ENCODE peak calls at places on chromosomes 11 and 22, in four cellular contexts. One of them, this sample, is unnamed.
A peak's percentile ranks its signal among the peaks of the same experiment; 100 is the strongest.

GRCh38 chr11:114193730-114194674 is 102.2 kb upstream of the NNMT start:
- DNase-seq in fibroblast of mammary gland: peak; percentile 49
- DNase-seq in transverse colon: no peak
- DNase-seq in Peyer's patch: no peak
- DNase-seq in this sample: peak; percentile 42

GRCh38 chr11:9089636-9090035 is 1.8 kb downstream of the SCUBE2 start:
- DNase-seq in fibroblast of mammary gland: no peak
- DNase-seq in transverse colon: peak; percentile 48
- DNase-seq in Peyer's patch: no peak
- DNase-seq in this sample: no peak

GRCh38 chr11:61149624-61150615 is 11.3 kb downstream of the VPS37C start:
- DNase-seq in fibroblast of mammary gland: no peak
- DNase-seq in transverse colon: peak; percentile 30
- DNase-seq in Peyer's patch: no peak
- DNase-seq in this sample: peak; percentile 60

GRCh38 chr22:45336971-45337431 is 27.3 kb downstream of the FAM118A start:
- DNase-seq in fibroblast of mammary gland: no peak
- DNase-seq in transverse colon: peak; percentile 42
- DNase-seq in Peyer's patch: peak; percentile 18
- DNase-seq in this sample: peak; percentile 77

GRCh38 chr11:95568236-95568635 is 221.3 kb downstream of the FAM76B start:
- DNase-seq in fibroblast of mammary gland: no peak
- DNase-seq in transverse colon: no peak
- DNase-seq in Peyer's patch: no peak
- DNase-seq in this sample: no peak

GRCh38 chr22:29706493-29706892 is 13.3 kb upstream of the CABP7 start:
- DNase-seq in fibroblast of mammary gland: no peak
- DNase-seq in transverse colon: no peak
- DNase-seq in Peyer's patch: no peak
- DNase-seq in this sample: no peak

GRCh38 chr11:119779195-119780071 is 50.4 kb upstream of the NECTIN1 start:
- DNase-seq in fibroblast of mammary gland: no peak
- DNase-seq in transverse colon: no peak
- DNase-seq in Peyer's patch: no peak
- DNase-seq in this sample: no peak

GRCh38 chr11:28223577-28223976 is 115.4 kb downstream of the METTL15 start:
- DNase-seq in fibroblast of mammary gland: no peak
- DNase-seq in transverse colon: no peak
- DNase-seq in Peyer's patch: no peak
- DNase-seq in this sample: no peak

GRCh38 chr11:115711021-115711420 is 206.8 kb upstream of the CADM1 start:
- DNase-seq in fibroblast of mammary gland: no peak
- DNase-seq in transverse colon: no peak
- DNase-seq in Peyer's patch: no peak
- DNase-seq in this sample: no peak

GRCh38 chr22:26259510-26259909 is 90.2 kb downstream of the SEZ6L start:
- DNase-seq in fibroblast of mammary gland: peak; percentile 2
- DNase-seq in transverse colon: no peak
- DNase-seq in Peyer's patch: no peak
- DNase-seq in this sample: peak; percentile 10

GRCh38 chr11:66407651-66408050 is 13.2 kb upstream of the NPAS4 start:
- DNase-seq in fibroblast of mammary gland: no peak
- DNase-seq in transverse colon: no peak
- DNase-seq in Peyer's patch: no peak
- DNase-seq in this sample: no peak

GRCh38 chr22:46843691-46844297 is 81.3 kb downstream of the TBC1D22A start:
- DNase-seq in fibroblast of mammary gland: no peak
- DNase-seq in transverse colon: no peak
- DNase-seq in Peyer's patch: no peak
- DNase-seq in this sample: peak; percentile 20

DNA sequence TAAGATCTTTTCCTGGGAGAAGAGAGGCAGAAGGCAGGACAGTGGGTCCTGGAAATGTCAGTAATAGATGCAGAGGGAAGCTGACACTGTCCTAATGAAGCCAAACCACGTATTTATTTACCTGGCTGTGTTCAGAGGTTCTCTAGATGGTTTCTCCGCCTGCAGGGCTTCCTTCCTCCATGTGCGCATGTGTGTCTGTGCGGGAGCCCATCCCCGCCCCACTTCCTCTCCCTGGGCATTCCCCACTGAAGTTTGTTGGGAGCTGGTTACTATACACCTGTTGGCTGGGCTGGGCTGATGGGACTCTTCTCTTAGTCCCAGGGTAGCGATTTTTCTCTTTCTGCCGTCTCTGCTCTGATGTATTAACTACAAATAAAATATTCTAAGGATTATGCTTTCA is 204.9 kb upstream of the TBCEL start:
- DNase-seq in fibroblast of mammary gland: no peak
- DNase-seq in transverse colon: no peak
- DNase-seq in Peyer's patch: no peak
- DNase-seq in this sample: no peak
- TF ChIP-seq CTCF in fibroblast of mammary gland: no peak
- TF ChIP-seq CTCF in transverse colon: no peak
- TF ChIP-seq CTCF in Peyer's patch: no peak
- TF ChIP-seq CTCF in this sample: no peak

GRCh38 chr22:40210814-40211213 is 33.1 kb downstream of the TNRC6B start:
- DNase-seq in fibroblast of mammary gland: no peak
- DNase-seq in transverse colon: no peak
- DNase-seq in Peyer's patch: no peak
- DNase-seq in this sample: no peak
- H3K4me3 ChIP-seq in fibroblast of mammary gland: no peak overlapping the region
- H3K4me3 ChIP-seq in transverse colon: no peak overlapping the region
- H3K4me3 ChIP-seq in Peyer's patch: no peak overlapping the region
- H3K4me3 ChIP-seq in this sample: no peak overlapping the region

GRCh38 chr22:36423461-36424404 is 36.0 kb upstream of the MYH9 start:
- DNase-seq in fibroblast of mammary gland: no peak
- DNase-seq in transverse colon: no peak
- DNase-seq in Peyer's patch: no peak
- DNase-seq in this sample: peak; percentile 51
- TF ChIP-seq CTCF in fibroblast of mammary gland: no peak
- TF ChIP-seq CTCF in transverse colon: no peak
- TF ChIP-seq CTCF in Peyer's patch: no peak
- TF ChIP-seq CTCF in this sample: no peak

GRCh38 chr22:49934144-49934890 is 15.9 kb downstream of the CRELD2 start:
- DNase-seq in fibroblast of mammary gland: peak; percentile 69
- DNase-seq in transverse colon: peak; percentile 75
- DNase-seq in Peyer's patch: peak; percentile 65
- DNase-seq in this sample: no peak

GRCh38 chr22:49933236-49933921 is 14.9 kb downstream of the CRELD2 start:
- DNase-seq in fibroblast of mammary gland: peak; percentile 25
- DNase-seq in transverse colon: peak; percentile 66
- DNase-seq in Peyer's patch: no peak
- DNase-seq in this sample: no peak

GRCh38 chr22:49935561-49935960 is 17.1 kb downstream of the CRELD2 start:
- DNase-seq in fibroblast of mammary gland: peak; percentile 27
- DNase-seq in transverse colon: no peak
- DNase-seq in Peyer's patch: no peak
- DNase-seq in this sample: peak; percentile 54

GRCh38 chr22:49936018-49936972 is 17.9 kb downstream of the CRELD2 start:
- DNase-seq in fibroblast of mammary gland: peak; percentile 88
- DNase-seq in transverse colon: peak; percentile 92
- DNase-seq in Peyer's patch: peak; percentile 90
- DNase-seq in this sample: peak; percentile 92

GRCh38 chr22:49934891-49935557 is 16.6 kb downstream of the CRELD2 start:
- DNase-seq in fibroblast of mammary gland: peak; percentile 39
- DNase-seq in transverse colon: peak; percentile 92
- DNase-seq in Peyer's patch: peak; percentile 86
- DNase-seq in this sample: peak; percentile 62
- H3K4me3 ChIP-seq in fibroblast of mammary gland: peak overlapping the region; percentile 41
- H3K4me3 ChIP-seq in transverse colon: peak overlapping the region; percentile 33
- H3K4me3 ChIP-seq in Peyer's patch: peak overlapping the region; percentile 57
- H3K4me3 ChIP-seq in this sample: peak overlapping the region; percentile 39

GRCh38 chr11:130037881-130038601 is 31.7 kb upstream of the APLP2 start:
- DNase-seq in fibroblast of mammary gland: peak; percentile 34
- DNase-seq in transverse colon: no peak
- DNase-seq in Peyer's patch: no peak
- DNase-seq in this sample: peak; percentile 59
- TF ChIP-seq CTCF in fibroblast of mammary gland: no peak
- TF ChIP-seq CTCF in transverse colon: no peak
- TF ChIP-seq CTCF in Peyer's patch: no peak
- TF ChIP-seq CTCF in this sample: no peak

DNA sequence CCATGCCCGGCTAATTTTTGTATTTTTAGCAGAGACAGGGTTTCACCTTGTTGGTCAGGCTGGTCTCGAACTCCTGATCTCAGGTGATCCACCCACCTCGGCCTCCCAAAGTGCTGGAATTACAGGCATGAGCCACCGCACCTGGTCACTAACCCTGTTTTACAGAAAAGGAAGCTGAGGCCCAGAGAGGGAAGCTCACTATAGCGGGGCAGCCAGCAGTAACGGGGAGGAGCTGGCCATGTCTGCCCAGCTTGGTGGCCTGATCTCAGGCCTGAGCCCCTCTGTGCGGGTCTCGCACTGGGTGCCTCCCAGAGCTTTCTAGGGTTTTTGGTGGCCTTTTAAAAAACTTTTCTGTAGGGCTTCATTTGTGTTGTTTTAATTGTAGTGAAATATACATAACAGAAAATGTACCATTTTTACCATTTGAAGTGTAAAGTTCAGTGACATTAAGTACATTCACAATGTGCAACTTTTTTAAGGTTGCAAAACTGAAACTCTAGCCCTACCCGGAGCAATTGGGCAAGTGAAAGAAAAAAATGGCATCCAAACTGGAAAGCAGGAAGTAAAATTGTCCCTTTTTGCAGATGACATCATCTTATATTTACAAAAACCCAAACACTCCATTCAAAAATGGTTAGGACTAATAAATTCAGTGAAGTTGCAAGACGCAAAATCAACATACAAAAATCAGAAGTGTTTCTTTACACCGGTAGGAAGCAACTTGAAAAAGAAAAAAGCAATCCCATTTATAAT is 14.5 kb upstream of the CYTH4 start:
- DNase-seq in fibroblast of mammary gland: no peak
- DNase-seq in transverse colon: no peak
- DNase-seq in Peyer's patch: no peak
- DNase-seq in this sample: no peak
- H3K4me3 ChIP-seq in fibroblast of mammary gland: no peak overlapping the region
- H3K4me3 ChIP-seq in transverse colon: peak overlapping the region; percentile 24
- H3K4me3 ChIP-seq in Peyer's patch: peak overlapping the region; percentile 45
- H3K4me3 ChIP-seq in this sample: no peak overlapping the region